ENCODE peak calls at places on chromosome 22, in five cellular contexts. F is IMR-90, H is transverse colon, T is A549, D is breast epithelium. M is an unnamed sample.

GRCh38 chr22:17083811-17084540 is 824 bp upstream of the IL17RA start:
- DNase-seq in F (no peak), H (no peak), T (no peak), D (no peak), M (no peak)

GRCh38 chr22:32665676-32666075 is 135.8 kb upstream of the TIMP3 start:
- DNase-seq in F (peak; percentile 55), H (no peak), T (no peak), D (no peak), M (no peak)

GRCh38 chr22:39522567-39523300 is 2.4 kb downstream of the ATF4 start:
- DNase-seq in F (peak; percentile 66), H (peak; percentile 69), T (peak; percentile 41), D (no peak), M (peak; percentile 35)

GRCh38 chr22:29713156-29713715 is 6.6 kb upstream of the CABP7 start:
- DNase-seq in F (no peak), H (no peak), T (no peak), D (no peak), M (no peak)

GRCh38 chr22:33896154-33896800 is 24.0 kb downstream of the LARGE1 start:
- DNase-seq in F (no peak), H (no peak), T (no peak), D (no peak), M (no peak)

GRCh38 chr22:30866216-30866615 is 102.4 kb downstream of the MORC2 start:
- DNase-seq in F (no peak), H (no peak), T (no peak), D (no peak), M (no peak)

GRCh38 chr22:40240160-40240559 is 62.4 kb downstream of the TNRC6B start:
- DNase-seq in F (no peak), H (no peak), T (no peak), D (no peak), M (no peak)

GRCh38 chr22:50071432-50072166 is 13.5 kb upstream of the TTLL8 start:
- DNase-seq in F (no peak), H (no peak), T (no peak), D (no peak), M (no peak)

GRCh38 chr22:39916496-39916895 is 15.6 kb downstream of the GRAP2 start:
- DNase-seq in F (no peak), H (no peak), T (no peak), D (no peak), M (no peak)

GRCh38 chr22:17131686-17132085 is 10.5 kb upstream of the TMEM121B start:
- DNase-seq in F (no peak), H (no peak), T (no peak), D (no peak), M (peak; percentile 51)

GRCh38 chr22:30574095-30574981 is at the start of gene GAL3ST1:
- DNase-seq in F (no peak), H (peak; percentile 66), T (peak; percentile 58), D (no peak), M (no peak)

GRCh38 chr22:30459206-30460052 is 12.4 kb downstream of the SEC14L3 start:
- DNase-seq in F (peak; percentile 26), H (no peak), T (peak; percentile 12), D (no peak), M (no peak)

GRCh38 chr22:44194569-44194968 is 13.8 kb downstream of the PARVG start:
- DNase-seq in F (no peak), H (no peak), T (no peak), D (no peak), M (no peak)

GRCh38 chr22:39496131-39496838 is 5.8 kb upstream of the MIEF1 start:
- DNase-seq in F (peak; percentile 57), H (peak; percentile 84), T (peak; percentile 69), D (peak; percentile 75), M (peak; percentile 77)

GRCh38 chr22:42946551-42947198 is 68.3 kb downstream of the PACSIN2 start:
- DNase-seq in F (no peak), H (no peak), T (no peak), D (no peak), M (no peak)

GRCh38 chr22:40176921-40177737 is 596 bp upstream of the TNRC6B start:
- DNase-seq in F (peak; percentile 71), H (peak; percentile 55), T (peak; percentile 49), D (no peak), M (no peak)

GRCh38 chr22:30370681-30371080 is 13.9 kb downstream of the CCDC157 start:
- DNase-seq in F (no peak), H (no peak), T (no peak), D (no peak), M (no peak)

GRCh38 chr22:39960791-39961746 is 872 bp downstream of the TMA7B start:
- DNase-seq in F (peak; percentile 98), H (peak; percentile 49), T (no peak), D (no peak), M (no peak)

GRCh38 chr22:41780714-41781507 is 19.6 kb upstream of the CCDC134 start:
- DNase-seq in F (peak; percentile 63), H (peak; percentile 81), T (no peak), D (no peak), M (peak; percentile 80)

GRCh38 chr22:40595497-40596234 is 40.9 kb downstream of the MRTFA start:
- DNase-seq in F (no peak), H (no peak), T (no peak), D (no peak), M (no peak)

GRCh38 chr22:21092797-21093554 is 47.2 kb downstream of the LRRC74B start:
- DNase-seq in F (no peak), H (no peak), T (no peak), D (no peak), M (no peak)

GRCh38 chr22:20575724-20576444 is 68.5 kb downstream of the MED15 start:
- DNase-seq in F (no peak), H (no peak), T (no peak), D (no peak), M (no peak)

GRCh38 chr22:27220349-27220748 is 563.0 kb downstream of the MIAT start:
- DNase-seq in F (peak; percentile 89), H (no peak), T (no peak), D (no peak), M (no peak)

GRCh38 chr22:42905702-42906183 is 48.7 kb upstream of the ARFGAP3 start:
- DNase-seq in F (no peak), H (peak; percentile 41), T (no peak), D (peak; percentile 63), M (peak; percentile 75)

GRCh38 chr22:19517919-19518567 is 6.2 kb downstream of the CLDN5 start:
- DNase-seq in F (no peak), H (no peak), T (no peak), D (no peak), M (no peak)

GRCh38 chr22:27654536-27655445 is 146.8 kb downstream of the MN1 start:
- DNase-seq in F (peak; percentile 2), H (peak; percentile 45), T (no peak), D (no peak), M (no peak)

GRCh38 chr22:39839917-39840510 is 53.5 kb downstream of the ENTHD1 start:
- DNase-seq in F (no peak), H (no peak), T (no peak), D (no peak), M (no peak)

GRCh38 chr22:27495325-27495724 is 306.2 kb downstream of the MN1 start:
- DNase-seq in F (no peak), H (no peak), T (no peak), D (no peak), M (no peak)

GRCh38 chr22:19800306-19800705 is 39.7 kb downstream of the TBX1 start:
- DNase-seq in F (no peak), H (no peak), T (no peak), D (no peak), M (peak; percentile 57)

GRCh38 chr22:20420157-20420842 is 17.3 kb downstream of the SCARF2 start:
- DNase-seq in F (no peak), H (no peak), T (no peak), D (no peak), M (no peak)

GRCh38 chr22:26656896-26657851 is at the start of gene MIAT:
- DNase-seq in F (peak; percentile 24), H (peak; percentile 64), T (no peak), D (no peak), M (no peak)

GRCh38 chr22:32631507-32632245 is 157.1 kb downstream of the FBXO7 start:
- DNase-seq in F (no peak), H (no peak), T (no peak), D (no peak), M (no peak)

GRCh38 chr22:34096770-34097169 is 176.5 kb upstream of the LARGE1 start:
- DNase-seq in F (no peak), H (no peak), T (no peak), D (no peak), M (no peak)

GRCh38 chr22:23751441-23751996 is 607 bp upstream of the ZNF70 start:
- DNase-seq in F (no peak), H (peak; percentile 50), T (peak; percentile 58), D (no peak), M (no peak)
- TF ChIP-seq POLR2A in F (no peak), H (peak; percentile 39), T (peak; percentile 24), D (no peak), M (no peak)

GRCh38 chr22:38312261-38312800 is 4.9 kb downstream of the CSNK1E start:
- DNase-seq in F (peak; percentile 42), H (no peak), T (no peak), D (no peak), M (no peak)
- H3K4me1 ChIP-seq in F (peaks cover 49% of the 10 kb centered on the region), H (peaks cover 45% of the 10 kb centered on the region), T (peaks cover 49% of the 10 kb centered on the region), D (peaks cover 46% of the 10 kb centered on the region), M (peaks cover 60% of the 10 kb centered on the region)

GRCh38 chr22:24954114-24954463 is 1.6 kb downstream of the KIAA1671 start:
- DNase-seq in F (no peak), H (no peak), T (no peak), D (no peak), M (no peak)
- H3K4me3 ChIP-seq in F (no peak overlapping the region), H (peak overlapping the region; percentile 69), T (peak overlapping the region; percentile 67), D (peak overlapping the region; percentile 72), M (peak overlapping the region; percentile 71)

DNA sequence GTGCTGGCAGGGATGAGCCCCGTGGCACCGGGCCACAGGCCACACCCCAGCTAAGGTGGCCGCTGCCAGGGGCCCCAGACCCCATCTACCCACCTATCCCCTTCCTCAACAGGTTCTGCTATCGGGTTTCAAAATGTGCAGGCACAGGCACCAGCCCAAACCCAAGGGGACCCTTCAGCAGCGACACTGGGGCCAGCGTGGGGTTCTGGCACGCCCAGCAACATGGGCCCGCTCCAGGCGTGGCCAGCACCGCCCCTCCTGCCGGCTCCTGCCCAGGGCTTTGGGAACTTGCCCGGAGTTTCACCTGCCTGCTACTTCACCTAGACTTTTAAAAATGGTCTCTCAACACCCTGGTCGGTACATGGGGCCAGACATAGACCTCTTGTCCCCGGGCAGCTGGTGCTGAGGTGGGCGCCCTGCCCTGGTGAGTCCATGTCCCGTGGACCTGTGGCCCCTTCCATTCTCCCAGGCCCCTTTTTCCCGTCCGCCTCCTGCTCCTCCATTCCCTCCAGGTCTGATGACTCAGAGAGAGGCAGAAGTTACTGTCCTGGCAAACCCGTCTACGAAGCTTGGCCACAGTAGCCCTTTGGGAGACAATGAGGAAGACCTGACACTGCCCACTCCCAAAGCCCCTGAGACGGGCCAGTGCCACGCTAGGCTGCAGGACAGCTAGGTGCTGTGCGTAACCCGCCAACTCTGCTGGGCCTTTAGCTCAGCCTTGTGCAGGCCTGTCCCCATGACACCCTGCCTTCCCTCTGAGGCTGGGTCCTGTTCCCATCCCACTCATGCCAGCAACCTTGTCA is 11.5 kb downstream of the CELSR1 start:
- DNase-seq in F (no peak), H (no peak), T (no peak), D (no peak), M (no peak)
- TF ChIP-seq POLR2A in F (no peak), H (no peak), T (no peak), D (no peak), M (no peak)

GRCh38 chr22:22241554-22241898 is 3.1 kb upstream of the VPREB1 start:
- DNase-seq in F (no peak), H (no peak), T (no peak), D (no peak), M (no peak)
- H3K4me1 ChIP-seq in F (no peaks in the 10 kb centered on the region), H (no peaks in the 10 kb centered on the region), T (no peaks in the 10 kb centered on the region), D (no peaks in the 10 kb centered on the region), M (no peaks in the 10 kb centered on the region)